ENCODE peak calls at places on chromosomes 7 and 10, in six cellular contexts. B is HCT116, A is H1, J is HepG2, E is GM12878, N is SK-N-SH. L is an unnamed sample.

GRCh38 chr7:122123746-122124145 is 20.3 kb downstream of the AASS start:
- DNase-seq in B (no peak), A (no peak), J (no peak), E (no peak), N (no peak), L (no peak)

GRCh38 chr10:29689001-29689400 is 54.2 kb upstream of the SVIL start:
- DNase-seq in B (peak), A (no peak), J (peak), E (no peak), N (no peak), L (no peak)

GRCh38 chr10:329361-330099 is 194.3 kb downstream of the ZMYND11 start:
- DNase-seq in B (peak), A (peak), J (peak), E (no peak), N (no peak), L (peak)

GRCh38 chr10:12448729-12449391 is 99.5 kb downstream of the CAMK1D start:
- DNase-seq in B (peak), A (no peak), J (no peak), E (peak), N (no peak), L (no peak)

GRCh38 chr7:150351587-150352194 is 10.3 kb upstream of the RARRES2 start:
- DNase-seq in B (no peak), A (no peak), J (no peak), E (no peak), N (no peak), L (no peak)

GRCh38 chr10:97882142-97883091 is 32.8 kb downstream of the GOLGA7B start:
- DNase-seq in B (peak), A (no peak), J (no peak), E (no peak), N (no peak), L (no peak)

GRCh38 chr7:85710960-85711359 is 524.1 kb upstream of the SEMA3D start:
- DNase-seq in B (no peak), A (no peak), J (no peak), E (no peak), N (no peak), L (no peak)

GRCh38 chr7:156383526-156383925 is 257.0 kb upstream of the RNF32 start:
- DNase-seq in B (no peak), A (no peak), J (no peak), E (no peak), N (no peak), L (no peak)

GRCh38 chr10:127375423-127375822 is 173.7 kb upstream of the NPS start:
- DNase-seq in B (no peak), A (no peak), J (no peak), E (no peak), N (no peak), L (no peak)

GRCh38 chr10:127374074-127374680 is 174.9 kb upstream of the NPS start:
- DNase-seq in B (no peak), A (no peak), J (no peak), E (no peak), N (no peak), L (no peak)

GRCh38 chr10:127376071-127376470 is 173.0 kb upstream of the NPS start:
- DNase-seq in B (no peak), A (no peak), J (no peak), E (no peak), N (no peak), L (no peak)

GRCh38 chr10:127372361-127372760 is 176.0 kb upstream of the INSYN2A start:
- DNase-seq in B (no peak), A (no peak), J (no peak), E (no peak), N (no peak), L (no peak)

DNA sequence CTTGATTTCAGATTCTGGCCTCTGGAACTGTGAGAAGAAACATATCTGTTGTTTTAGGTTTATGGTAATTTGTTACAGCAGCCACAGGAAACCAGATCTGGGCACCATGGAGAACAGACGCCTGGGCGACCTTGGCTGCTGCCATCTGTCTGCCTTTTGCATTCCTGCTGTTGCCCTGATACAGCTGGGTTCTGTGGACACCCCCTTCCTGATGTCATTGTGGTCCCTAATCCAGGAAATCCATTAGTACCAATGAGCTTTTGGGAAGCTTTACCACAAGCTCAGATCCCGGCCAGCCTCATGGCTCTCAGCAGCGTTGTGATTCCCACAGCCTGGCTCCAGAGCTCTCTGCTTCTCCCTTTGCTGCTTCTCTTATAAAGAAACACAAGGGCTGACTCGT is 174.2 kb upstream of the NPS start:
- DNase-seq in B (no peak), A (no peak), J (no peak), E (no peak), N (no peak), L (no peak)
- TF ChIP-seq JUND in B (no peak), A (no peak), J (no peak), E (no peak), N (no peak), L (no peak)

GRCh38 chr10:7040681-7041080 is 370.2 kb downstream of the SFMBT2 start:
- DNase-seq in B (no peak), A (no peak), J (no peak), E (no peak), N (no peak), L (no peak)
- TF ChIP-seq JUND in B (no peak), A (no peak), J (no peak), E (no peak), N (no peak), L (no peak)

GRCh38 chr7:33986951-33987948 is 81.9 kb downstream of the BMPER start:
- DNase-seq in B (peak), A (no peak), J (peak), E (no peak), N (no peak), L (peak)
- TF ChIP-seq JUND in B (peak), A (peak), J (no peak), E (no peak), N (peak), L (peak)

DNA sequence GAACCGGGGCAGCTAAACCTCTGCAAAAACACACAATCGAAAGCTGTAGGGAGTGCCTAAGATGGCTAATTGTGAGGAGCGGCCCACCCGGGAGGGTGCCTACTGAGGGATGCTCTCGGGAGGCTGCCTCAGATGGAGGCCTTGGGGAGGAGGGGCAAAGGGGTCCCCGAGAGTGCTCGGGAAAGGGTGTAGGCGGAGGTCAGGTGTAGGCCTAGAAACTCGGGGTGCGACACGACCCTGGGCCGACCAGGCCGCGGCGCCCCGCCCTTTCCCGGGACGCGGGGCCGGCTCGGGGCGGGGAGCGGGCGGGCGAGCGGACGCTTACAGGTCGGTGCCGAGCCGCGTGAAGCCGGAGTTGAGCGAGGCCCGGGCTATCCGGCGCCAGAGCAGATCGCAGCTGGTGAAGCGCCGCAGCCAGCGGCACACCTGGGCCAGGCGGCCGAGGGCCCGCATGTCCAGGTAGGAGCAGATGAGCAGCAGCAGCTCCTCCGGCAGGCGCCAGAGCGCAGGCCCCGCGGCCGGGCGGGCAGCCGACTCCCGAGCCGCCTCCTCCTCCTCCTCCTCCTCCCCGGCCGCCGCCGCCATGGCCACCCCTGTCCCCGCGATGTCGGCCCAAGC is 805 bp downstream of the FBXW4 start:
- DNase-seq in B (no peak), A (no peak), J (peak), E (no peak), N (peak), L (peak)
- TF ChIP-seq JUND in B (no peak), A (no peak), J (no peak), E (no peak), N (no peak), L (no peak)

DNA sequence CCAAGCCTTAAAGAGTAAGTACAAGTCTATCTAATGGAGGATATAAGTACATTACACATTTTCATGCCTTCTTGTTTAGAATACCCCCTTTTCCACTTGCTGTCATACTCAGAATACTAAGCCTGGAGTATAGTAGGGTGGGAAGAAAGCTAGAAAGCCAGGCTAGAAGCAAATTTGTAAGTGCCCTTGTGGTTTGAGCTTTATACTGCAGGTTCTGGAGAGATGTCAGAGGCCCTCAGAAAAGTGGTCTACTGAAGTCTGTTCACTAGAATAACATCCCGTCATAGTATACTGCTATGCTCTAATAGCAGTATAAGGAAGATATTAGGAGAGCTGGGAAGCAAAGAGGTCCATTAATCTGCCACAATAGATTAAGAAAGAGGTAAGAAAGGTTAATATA is 62.7 kb downstream of the HPSE2 start:
- DNase-seq in B (no peak), A (no peak), J (no peak), E (no peak), N (no peak), L (no peak)
- TF ChIP-seq JUND in B (no peak), A (no peak), J (no peak), E (no peak), N (no peak), L (no peak)

GRCh38 chr7:12638851-12639467 is 48.5 kb upstream of the ARL4A start:
- DNase-seq in B (peak), A (no peak), J (peak), E (no peak), N (peak), L (peak)
- TF ChIP-seq JUND in B (no peak), A (no peak), J (no peak), E (no peak), N (no peak), L (no peak)

GRCh38 chr10:15478950-15479349 is 107.9 kb upstream of the FAM171A1 start:
- DNase-seq in B (no peak), A (no peak), J (no peak), E (no peak), N (no peak), L (no peak)

GRCh38 chr10:15484128-15484527 is 113.0 kb upstream of the FAM171A1 start:
- DNase-seq in B (no peak), A (no peak), J (no peak), E (no peak), N (no peak), L (no peak)

GRCh38 chr10:15483215-15483970 is 112.3 kb upstream of the FAM171A1 start:
- DNase-seq in B (no peak), A (no peak), J (no peak), E (no peak), N (peak), L (no peak)

GRCh38 chr10:15485027-15485426 is 113.9 kb upstream of the FAM171A1 start:
- DNase-seq in B (no peak), A (no peak), J (no peak), E (no peak), N (no peak), L (no peak)

GRCh38 chr10:15482168-15482567 is 111.1 kb upstream of the FAM171A1 start:
- DNase-seq in B (no peak), A (no peak), J (no peak), E (no peak), N (no peak), L (no peak)
- TF ChIP-seq JUND in B (no peak), A (no peak), J (no peak), E (no peak), N (no peak), L (no peak)

GRCh38 chr7:132154695-132155471 is 421.4 kb downstream of the PLXNA4 start:
- DNase-seq in B (no peak), A (no peak), J (no peak), E (no peak), N (peak), L (no peak)

GRCh38 chr7:132149801-132150310 is 426.4 kb downstream of the PLXNA4 start:
- DNase-seq in B (no peak), A (no peak), J (no peak), E (no peak), N (no peak), L (no peak)

GRCh38 chr7:132154248-132154647 is 422.0 kb downstream of the PLXNA4 start:
- DNase-seq in B (no peak), A (no peak), J (no peak), E (no peak), N (no peak), L (no peak)

GRCh38 chr7:132150711-132151110 is 425.6 kb downstream of the PLXNA4 start:
- DNase-seq in B (no peak), A (no peak), J (no peak), E (no peak), N (no peak), L (no peak)

GRCh38 chr7:132152490-132152889 is 423.8 kb downstream of the PLXNA4 start:
- DNase-seq in B (no peak), A (no peak), J (no peak), E (no peak), N (no peak), L (no peak)
- TF ChIP-seq JUND in B (no peak), A (no peak), J (no peak), E (no peak), N (no peak), L (no peak)

GRCh38 chr10:3009341-3009740 is 58.0 kb upstream of the PFKP start:
- DNase-seq in B (no peak), A (no peak), J (peak), E (no peak), N (no peak), L (no peak)

GRCh38 chr10:3010819-3011422 is 56.4 kb upstream of the PFKP start:
- DNase-seq in B (no peak), A (no peak), J (peak), E (no peak), N (peak), L (no peak)

GRCh38 chr10:3006093-3006492 is 61.3 kb upstream of the PFKP start:
- DNase-seq in B (no peak), A (no peak), J (no peak), E (no peak), N (no peak), L (no peak)

GRCh38 chr10:3010327-3010726 is 57.0 kb upstream of the PFKP start:
- DNase-seq in B (no peak), A (no peak), J (no peak), E (no peak), N (no peak), L (no peak)

GRCh38 chr10:3008518-3009195 is 58.7 kb upstream of the PFKP start:
- DNase-seq in B (no peak), A (no peak), J (no peak), E (no peak), N (no peak), L (no peak)
- TF ChIP-seq JUND in B (no peak), A (no peak), J (no peak), E (no peak), N (no peak), L (no peak)

GRCh38 chr10:118960166-118961090 is 69.1 kb upstream of the NANOS1 start:
- DNase-seq in B (no peak), A (no peak), J (no peak), E (no peak), N (no peak), L (peak)
- TF ChIP-seq JUND in B (no peak), A (no peak), J (no peak), E (no peak), N (no peak), L (no peak)

L was measured in T47D.